ENCODE peak calls at places on chromosomes 12 and 14, in six cellular contexts. One of them, this sample, is unnamed.

GRCh38 chr14:101153691-101154090 is 250.2 kb upstream of the RTL1 start:
- DNase-seq in sigmoid colon: no peak
- DNase-seq in H1: no peak
- DNase-seq in stomach: no peak
- DNase-seq in tibial nerve: no peak
- DNase-seq in K562: no peak
- DNase-seq in this sample: no peak

GRCh38 chr12:124629799-124630198 is 62.4 kb upstream of the NCOR2 start:
- DNase-seq in H1: no peak
- DNase-seq in tibial nerve: no peak
- DNase-seq in sigmoid colon: no peak
- DNase-seq in stomach: no peak
- DNase-seq in K562: no peak
- DNase-seq in this sample: no peak

GRCh38 chr14:92984082-92984788 is 61.3 kb downstream of the CHGA start:
- DNase-seq in K562: no peak
- DNase-seq in H1: no peak
- DNase-seq in tibial nerve: no peak
- DNase-seq in stomach: no peak
- DNase-seq in sigmoid colon: no peak
- DNase-seq in this sample: no peak

GRCh38 chr14:85960781-85961180 is 430.8 kb downstream of the FLRT2 start:
- DNase-seq in H1: no peak
- DNase-seq in tibial nerve: no peak
- DNase-seq in sigmoid colon: no peak
- DNase-seq in K562: no peak
- DNase-seq in stomach: no peak
- DNase-seq in this sample: no peak

GRCh38 chr12:11929714-11930113 is 141.0 kb upstream of the BCL2L14 start:
- DNase-seq in tibial nerve: no peak
- DNase-seq in sigmoid colon: no peak
- DNase-seq in stomach: no peak
- DNase-seq in H1: no peak
- DNase-seq in K562: no peak
- DNase-seq in this sample: no peak

GRCh38 chr12:25648460-25648859 is 95.4 kb upstream of the LMNTD1 start:
- DNase-seq in stomach: no peak
- DNase-seq in tibial nerve: no peak
- DNase-seq in K562: no peak
- DNase-seq in sigmoid colon: peak
- DNase-seq in H1: no peak
- DNase-seq in this sample: peak

GRCh38 chr12:4664111-4664510 is 15.2 kb downstream of the NDUFA9 start:
- DNase-seq in K562: no peak
- DNase-seq in stomach: no peak
- DNase-seq in sigmoid colon: no peak
- DNase-seq in H1: no peak
- DNase-seq in tibial nerve: no peak
- DNase-seq in this sample: no peak

GRCh38 chr12:3135522-3136461 is 58.6 kb downstream of the TSPAN9 start:
- DNase-seq in H1: peak
- DNase-seq in sigmoid colon: no peak
- DNase-seq in K562: peak
- DNase-seq in stomach: no peak
- DNase-seq in tibial nerve: no peak
- DNase-seq in this sample: peak

GRCh38 chr12:96448287-96448686 is 41.1 kb upstream of the CFAP54 start:
- DNase-seq in tibial nerve: no peak
- DNase-seq in K562: no peak
- DNase-seq in stomach: no peak
- DNase-seq in sigmoid colon: no peak
- DNase-seq in H1: no peak
- DNase-seq in this sample: no peak

GRCh38 chr14:65226824-65227604 is 124.7 kb upstream of the MAX start:
- DNase-seq in tibial nerve: no peak
- DNase-seq in K562: no peak
- DNase-seq in sigmoid colon: no peak
- DNase-seq in H1: no peak
- DNase-seq in stomach: peak
- DNase-seq in this sample: peak

GRCh38 chr12:106137456-106138278 is 1.1 kb downstream of the NUAK1 start:
- DNase-seq in K562: no peak
- DNase-seq in H1: no peak
- DNase-seq in tibial nerve: no peak
- DNase-seq in sigmoid colon: no peak
- DNase-seq in stomach: no peak
- DNase-seq in this sample: no peak

GRCh38 chr12:30694971-30695326 is 720 bp downstream of the IPO8 start:
- DNase-seq in H1: peak
- DNase-seq in sigmoid colon: peak
- DNase-seq in K562: peak
- DNase-seq in stomach: peak
- DNase-seq in tibial nerve: no peak
- DNase-seq in this sample: peak

GRCh38 chr12:45354399-45354798 is 138.5 kb downstream of the ANO6 start:
- DNase-seq in K562: no peak
- DNase-seq in stomach: no peak
- DNase-seq in tibial nerve: no peak
- DNase-seq in H1: no peak
- DNase-seq in sigmoid colon: no peak
- DNase-seq in this sample: no peak

GRCh38 chr12:46386877-46387629 is 14.5 kb upstream of the SLC38A2 start:
- DNase-seq in stomach: no peak
- DNase-seq in K562: no peak
- DNase-seq in H1: no peak
- DNase-seq in tibial nerve: no peak
- DNase-seq in sigmoid colon: no peak
- DNase-seq in this sample: peak

GRCh38 chr14:63632932-63633514 is 8.6 kb downstream of the WDR89 start:
- DNase-seq in stomach: no peak
- DNase-seq in sigmoid colon: no peak
- DNase-seq in tibial nerve: no peak
- DNase-seq in H1: no peak
- DNase-seq in K562: no peak
- DNase-seq in this sample: no peak

GRCh38 chr14:102731101-102731870 is 46.0 kb upstream of the TRAF3 start:
- DNase-seq in sigmoid colon: no peak
- DNase-seq in K562: no peak
- DNase-seq in tibial nerve: no peak
- DNase-seq in H1: no peak
- DNase-seq in stomach: no peak
- DNase-seq in this sample: no peak

GRCh38 chr14:50395448-50395847 is 1.2 kb downstream of the CDKL1 start:
- DNase-seq in tibial nerve: no peak
- DNase-seq in K562: no peak
- DNase-seq in sigmoid colon: peak
- DNase-seq in H1: no peak
- DNase-seq in stomach: no peak
- DNase-seq in this sample: peak

GRCh38 chr12:61808856-61809255 is 451.3 kb upstream of the USP15 start:
- DNase-seq in H1: no peak
- DNase-seq in tibial nerve: no peak
- DNase-seq in sigmoid colon: no peak
- DNase-seq in stomach: no peak
- DNase-seq in K562: no peak
- DNase-seq in this sample: no peak

GRCh38 chr12:61810486-61810885 is 449.7 kb upstream of the USP15 start:
- DNase-seq in sigmoid colon: no peak
- DNase-seq in stomach: no peak
- DNase-seq in tibial nerve: no peak
- DNase-seq in K562: no peak
- DNase-seq in H1: no peak
- DNase-seq in this sample: no peak
- TF ChIP-seq EP300 in sigmoid colon: no peak
- TF ChIP-seq EP300 in stomach: no peak
- TF ChIP-seq EP300 in tibial nerve: no peak
- TF ChIP-seq EP300 in K562: no peak
- TF ChIP-seq EP300 in H1: no peak
- TF ChIP-seq EP300 in this sample: no peak

GRCh38 chr12:111599459-111600295 is 562 bp upstream of the ATXN2 start:
- DNase-seq in sigmoid colon: peak
- DNase-seq in K562: peak
- DNase-seq in stomach: peak
- DNase-seq in tibial nerve: peak
- DNase-seq in H1: peak
- DNase-seq in this sample: peak
- TF ChIP-seq EP300 in sigmoid colon: peak
- TF ChIP-seq EP300 in K562: peak
- TF ChIP-seq EP300 in stomach: no peak
- TF ChIP-seq EP300 in tibial nerve: peak
- TF ChIP-seq EP300 in H1: no peak
- TF ChIP-seq EP300 in this sample: no peak

DNA sequence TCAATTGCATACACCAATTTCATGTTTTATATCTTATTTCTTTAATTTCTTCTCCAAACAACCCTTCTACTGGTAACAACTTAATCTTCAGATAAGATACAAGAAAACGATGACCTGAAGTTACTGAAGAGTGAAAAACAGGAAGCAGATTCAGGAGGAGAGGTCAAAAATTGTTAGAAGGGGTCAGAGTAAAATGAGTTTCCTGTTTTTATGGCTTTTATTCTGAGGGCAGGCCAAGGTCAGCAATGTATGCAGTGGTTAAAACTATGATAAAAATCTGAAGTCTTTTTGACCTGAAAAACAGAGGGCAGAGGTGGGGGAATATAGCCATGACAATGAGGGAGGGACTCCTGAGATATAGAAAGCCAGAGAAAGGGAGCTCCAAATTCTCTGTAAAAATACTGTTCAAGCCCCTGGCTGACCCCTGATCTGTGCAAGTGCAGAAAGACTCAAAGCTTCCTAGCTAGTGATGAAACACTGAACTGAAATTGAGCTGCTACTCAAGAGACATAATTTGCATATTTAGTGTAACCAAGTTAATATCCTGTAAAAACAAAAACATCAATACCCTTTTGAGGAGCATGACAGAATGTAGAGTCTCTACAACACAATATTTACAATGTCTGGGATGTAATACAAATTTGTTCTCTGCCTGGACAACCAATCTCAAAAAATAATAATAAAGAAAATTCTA is 514.3 kb upstream of the SEL1L start:
- DNase-seq in K562: no peak
- DNase-seq in sigmoid colon: no peak
- DNase-seq in H1: no peak
- DNase-seq in stomach: no peak
- DNase-seq in tibial nerve: no peak
- DNase-seq in this sample: no peak
- TF ChIP-seq EP300 in K562: no peak
- TF ChIP-seq EP300 in sigmoid colon: no peak
- TF ChIP-seq EP300 in H1: no peak
- TF ChIP-seq EP300 in stomach: no peak
- TF ChIP-seq EP300 in tibial nerve: no peak
- TF ChIP-seq EP300 in this sample: no peak

GRCh38 chr12:132146098-132146497 is 1.8 kb downstream of the NOC4L start:
- DNase-seq in K562: no peak
- DNase-seq in tibial nerve: peak
- DNase-seq in H1: no peak
- DNase-seq in sigmoid colon: no peak
- DNase-seq in stomach: no peak
- DNase-seq in this sample: no peak

GRCh38 chr12:132142679-132143327 is 1.3 kb downstream of the DDX51 start:
- DNase-seq in H1: no peak
- DNase-seq in K562: no peak
- DNase-seq in stomach: no peak
- DNase-seq in sigmoid colon: no peak
- DNase-seq in tibial nerve: peak
- DNase-seq in this sample: no peak

GRCh38 chr12:132145334-132145733 is 1.1 kb downstream of the NOC4L start:
- DNase-seq in tibial nerve: peak
- DNase-seq in K562: no peak
- DNase-seq in H1: no peak
- DNase-seq in stomach: no peak
- DNase-seq in sigmoid colon: no peak
- DNase-seq in this sample: no peak

GRCh38 chr12:132143328-132144071 is 619 bp downstream of the DDX51 start:
- DNase-seq in sigmoid colon: no peak
- DNase-seq in stomach: no peak
- DNase-seq in tibial nerve: peak
- DNase-seq in H1: no peak
- DNase-seq in K562: no peak
- DNase-seq in this sample: no peak

GRCh38 chr12:132144115-132145071 is at the start of the genes DDX51 and NOC4L:
- DNase-seq in tibial nerve: peak
- DNase-seq in K562: peak
- DNase-seq in H1: peak
- DNase-seq in sigmoid colon: peak
- DNase-seq in stomach: peak
- DNase-seq in this sample: peak
- TF ChIP-seq EP300 in tibial nerve: peak
- TF ChIP-seq EP300 in K562: peak
- TF ChIP-seq EP300 in H1: no peak
- TF ChIP-seq EP300 in sigmoid colon: peak
- TF ChIP-seq EP300 in stomach: no peak
- TF ChIP-seq EP300 in this sample: no peak

GRCh38 chr14:34044666-34045306 is 93.9 kb upstream of the EGLN3 start:
- DNase-seq in stomach: no peak
- DNase-seq in tibial nerve: no peak
- DNase-seq in K562: no peak
- DNase-seq in sigmoid colon: no peak
- DNase-seq in H1: no peak
- DNase-seq in this sample: no peak

GRCh38 chr14:34040765-34041164 is 89.9 kb upstream of the EGLN3 start:
- DNase-seq in K562: no peak
- DNase-seq in stomach: no peak
- DNase-seq in sigmoid colon: no peak
- DNase-seq in tibial nerve: no peak
- DNase-seq in H1: no peak
- DNase-seq in this sample: no peak

GRCh38 chr14:34041220-34041619 is 90.3 kb upstream of the EGLN3 start:
- DNase-seq in tibial nerve: no peak
- DNase-seq in H1: no peak
- DNase-seq in K562: no peak
- DNase-seq in stomach: no peak
- DNase-seq in sigmoid colon: no peak
- DNase-seq in this sample: no peak

GRCh38 chr14:34044373-34044637 is 93.4 kb upstream of the EGLN3 start:
- DNase-seq in sigmoid colon: no peak
- DNase-seq in tibial nerve: no peak
- DNase-seq in H1: no peak
- DNase-seq in stomach: no peak
- DNase-seq in K562: no peak
- DNase-seq in this sample: no peak

DNA sequence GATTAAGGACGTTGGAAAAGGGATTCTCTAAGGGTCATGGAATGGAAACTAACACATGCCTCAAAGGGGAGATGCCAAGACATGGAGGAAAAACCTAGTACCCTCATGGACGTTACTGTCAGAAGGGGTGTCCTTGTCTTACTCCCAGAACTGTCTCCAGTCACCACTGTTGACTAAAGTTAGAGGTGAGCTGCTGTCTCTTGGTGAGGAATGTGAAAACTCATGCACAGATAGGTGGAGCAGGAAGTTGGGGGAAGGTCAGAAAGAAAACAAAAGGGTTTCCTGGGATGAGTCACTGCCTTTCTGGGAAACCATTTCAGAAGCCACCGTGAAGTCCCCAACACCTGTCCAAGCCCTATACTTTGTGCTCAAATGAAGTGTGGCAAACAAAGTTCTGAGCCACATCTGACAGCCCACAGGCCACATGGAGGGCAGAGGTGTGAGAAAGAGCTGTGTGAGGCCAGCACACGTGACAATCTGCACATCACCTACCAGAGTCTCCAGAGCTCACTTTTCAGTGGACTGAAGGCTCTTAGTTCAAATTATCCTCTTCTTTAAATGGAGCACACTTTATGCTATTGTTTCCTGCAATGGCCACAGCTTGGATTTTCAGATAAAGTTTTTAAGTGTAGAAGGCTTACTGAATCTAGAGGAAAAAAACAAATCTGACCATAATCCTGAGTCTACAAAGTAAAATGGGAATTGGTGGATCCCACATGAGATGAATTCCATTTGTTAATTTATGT is 92.9 kb upstream of the EGLN3 start:
- DNase-seq in H1: no peak
- DNase-seq in sigmoid colon: no peak
- DNase-seq in tibial nerve: no peak
- DNase-seq in stomach: no peak
- DNase-seq in K562: peak
- DNase-seq in this sample: no peak
- TF ChIP-seq EP300 in H1: no peak
- TF ChIP-seq EP300 in sigmoid colon: no peak
- TF ChIP-seq EP300 in tibial nerve: no peak
- TF ChIP-seq EP300 in stomach: no peak
- TF ChIP-seq EP300 in K562: peak
- TF ChIP-seq EP300 in this sample: no peak